ENCODE peak calls at places on chromosome 6, in seven cellular contexts. One of them, this sample, is unnamed.

GRCh38 chr6:122798099-122798641 is 9.1 kb downstream of the SMPDL3A start:
- DNase-seq in effector CD4-positive, alpha-beta T cell: no peak
- DNase-seq in GM12865: peak
- DNase-seq in T-helper 2 cell: no peak
- DNase-seq in NCI-H1694 treated with DMSO at 0.1 percent for 48 hours: no peak
- DNase-seq in GM10248: peak
- DNase-seq in occipital lobe: no peak
- DNase-seq in this sample: no peak

GRCh38 chr6:28953039-28953872 is 29.5 kb upstream of the TRIM27 start:
- DNase-seq in GM12865: peak
- DNase-seq in GM10248: peak
- DNase-seq in NCI-H1694 treated with DMSO at 0.1 percent for 48 hours: peak
- DNase-seq in occipital lobe: no peak
- DNase-seq in T-helper 2 cell: peak
- DNase-seq in effector CD4-positive, alpha-beta T cell: peak
- DNase-seq in this sample: peak

GRCh38 chr6:144689503-144690040 is 404.4 kb downstream of the UTRN start:
- DNase-seq in T-helper 2 cell: no peak
- DNase-seq in GM12865: no peak
- DNase-seq in GM10248: no peak
- DNase-seq in occipital lobe: no peak
- DNase-seq in NCI-H1694 treated with DMSO at 0.1 percent for 48 hours: no peak
- DNase-seq in effector CD4-positive, alpha-beta T cell: no peak
- DNase-seq in this sample: no peak

GRCh38 chr6:72446427-72446826 is 175.4 kb upstream of the KCNQ5 start:
- DNase-seq in NCI-H1694 treated with DMSO at 0.1 percent for 48 hours: no peak
- DNase-seq in occipital lobe: no peak
- DNase-seq in GM12865: no peak
- DNase-seq in T-helper 2 cell: no peak
- DNase-seq in GM10248: no peak
- DNase-seq in effector CD4-positive, alpha-beta T cell: no peak
- DNase-seq in this sample: no peak

GRCh38 chr6:155085582-155086253 is 90.6 kb downstream of the TIAM2 start:
- DNase-seq in NCI-H1694 treated with DMSO at 0.1 percent for 48 hours: no peak
- DNase-seq in occipital lobe: no peak
- DNase-seq in effector CD4-positive, alpha-beta T cell: no peak
- DNase-seq in GM12865: no peak
- DNase-seq in T-helper 2 cell: no peak
- DNase-seq in GM10248: no peak
- DNase-seq in this sample: no peak

GRCh38 chr6:39053854-39054576 is 5.4 kb downstream of the GLP1R start:
- DNase-seq in NCI-H1694 treated with DMSO at 0.1 percent for 48 hours: no peak
- DNase-seq in T-helper 2 cell: no peak
- DNase-seq in GM10248: no peak
- DNase-seq in effector CD4-positive, alpha-beta T cell: no peak
- DNase-seq in occipital lobe: no peak
- DNase-seq in GM12865: no peak
- DNase-seq in this sample: no peak

GRCh38 chr6:143929975-143930374 is 65.7 kb downstream of the ZC2HC1B start:
- DNase-seq in occipital lobe: no peak
- DNase-seq in effector CD4-positive, alpha-beta T cell: no peak
- DNase-seq in T-helper 2 cell: no peak
- DNase-seq in GM10248: no peak
- DNase-seq in GM12865: no peak
- DNase-seq in NCI-H1694 treated with DMSO at 0.1 percent for 48 hours: no peak
- DNase-seq in this sample: no peak

GRCh38 chr6:166786704-166787293 is 159.7 kb upstream of the RPS6KA2 start:
- DNase-seq in effector CD4-positive, alpha-beta T cell: peak
- DNase-seq in occipital lobe: no peak
- DNase-seq in GM10248: peak
- DNase-seq in T-helper 2 cell: no peak
- DNase-seq in GM12865: peak
- DNase-seq in NCI-H1694 treated with DMSO at 0.1 percent for 48 hours: no peak
- DNase-seq in this sample: peak

GRCh38 chr6:143999406-143999805 is 8.7 kb downstream of the PLAGL1 start:
- DNase-seq in occipital lobe: no peak
- DNase-seq in T-helper 2 cell: no peak
- DNase-seq in GM10248: no peak
- DNase-seq in effector CD4-positive, alpha-beta T cell: no peak
- DNase-seq in GM12865: no peak
- DNase-seq in NCI-H1694 treated with DMSO at 0.1 percent for 48 hours: no peak
- DNase-seq in this sample: no peak

GRCh38 chr6:129592516-129593232 is 117.3 kb downstream of the ARHGAP18 start:
- DNase-seq in occipital lobe: no peak
- DNase-seq in NCI-H1694 treated with DMSO at 0.1 percent for 48 hours: no peak
- DNase-seq in T-helper 2 cell: no peak
- DNase-seq in GM10248: no peak
- DNase-seq in GM12865: no peak
- DNase-seq in effector CD4-positive, alpha-beta T cell: no peak
- DNase-seq in this sample: no peak

GRCh38 chr6:140460267-140460666 is 1085.8 kb upstream of the CITED2 start:
- DNase-seq in GM10248: no peak
- DNase-seq in effector CD4-positive, alpha-beta T cell: no peak
- DNase-seq in T-helper 2 cell: no peak
- DNase-seq in NCI-H1694 treated with DMSO at 0.1 percent for 48 hours: no peak
- DNase-seq in GM12865: no peak
- DNase-seq in occipital lobe: no peak
- DNase-seq in this sample: no peak

GRCh38 chr6:159929819-159930218 is 39.0 kb downstream of the MAS1 start:
- DNase-seq in GM10248: peak
- DNase-seq in NCI-H1694 treated with DMSO at 0.1 percent for 48 hours: peak
- DNase-seq in GM12865: peak
- DNase-seq in effector CD4-positive, alpha-beta T cell: peak
- DNase-seq in T-helper 2 cell: peak
- DNase-seq in occipital lobe: no peak
- DNase-seq in this sample: no peak

GRCh38 chr6:35497571-35498406 is 910 bp upstream of the TEAD3 start:
- DNase-seq in NCI-H1694 treated with DMSO at 0.1 percent for 48 hours: no peak
- DNase-seq in GM12865: no peak
- DNase-seq in T-helper 2 cell: no peak
- DNase-seq in occipital lobe: no peak
- DNase-seq in GM10248: peak
- DNase-seq in effector CD4-positive, alpha-beta T cell: peak
- DNase-seq in this sample: no peak

GRCh38 chr6:157728183-157728881 is 94.7 kb upstream of the SNX9 start:
- DNase-seq in GM12865: no peak
- DNase-seq in NCI-H1694 treated with DMSO at 0.1 percent for 48 hours: no peak
- DNase-seq in effector CD4-positive, alpha-beta T cell: no peak
- DNase-seq in occipital lobe: no peak
- DNase-seq in T-helper 2 cell: no peak
- DNase-seq in GM10248: no peak
- DNase-seq in this sample: no peak

GRCh38 chr6:119856136-119856535 is 506.6 kb upstream of the MAN1A1 start:
- DNase-seq in GM12865: peak
- DNase-seq in occipital lobe: no peak
- DNase-seq in effector CD4-positive, alpha-beta T cell: no peak
- DNase-seq in NCI-H1694 treated with DMSO at 0.1 percent for 48 hours: no peak
- DNase-seq in GM10248: peak
- DNase-seq in T-helper 2 cell: no peak
- DNase-seq in this sample: no peak

GRCh38 chr6:124947821-124948451 is 14.3 kb upstream of the RNF217 start:
- DNase-seq in T-helper 2 cell: no peak
- DNase-seq in occipital lobe: no peak
- DNase-seq in GM12865: no peak
- DNase-seq in effector CD4-positive, alpha-beta T cell: no peak
- DNase-seq in NCI-H1694 treated with DMSO at 0.1 percent for 48 hours: no peak
- DNase-seq in GM10248: no peak
- DNase-seq in this sample: no peak

GRCh38 chr6:22765015-22765414 is 195.6 kb downstream of the HDGFL1 start:
- DNase-seq in GM10248: no peak
- DNase-seq in GM12865: no peak
- DNase-seq in NCI-H1694 treated with DMSO at 0.1 percent for 48 hours: no peak
- DNase-seq in effector CD4-positive, alpha-beta T cell: no peak
- DNase-seq in T-helper 2 cell: no peak
- DNase-seq in occipital lobe: no peak
- DNase-seq in this sample: no peak

GRCh38 chr6:30769088-30769852 is 24.9 kb upstream of the IER3 start:
- DNase-seq in GM12865: peak
- DNase-seq in T-helper 2 cell: peak
- DNase-seq in NCI-H1694 treated with DMSO at 0.1 percent for 48 hours: no peak
- DNase-seq in effector CD4-positive, alpha-beta T cell: peak
- DNase-seq in occipital lobe: peak
- DNase-seq in GM10248: peak
- DNase-seq in this sample: peak

GRCh38 chr6:21587925-21588811 is 5.4 kb upstream of the SOX4 start:
- DNase-seq in GM10248: peak
- DNase-seq in effector CD4-positive, alpha-beta T cell: no peak
- DNase-seq in NCI-H1694 treated with DMSO at 0.1 percent for 48 hours: peak
- DNase-seq in occipital lobe: peak
- DNase-seq in T-helper 2 cell: no peak
- DNase-seq in GM12865: peak
- DNase-seq in this sample: peak

GRCh38 chr6:140811642-140812041 is 1321.1 kb upstream of the GJE1 start:
- DNase-seq in NCI-H1694 treated with DMSO at 0.1 percent for 48 hours: no peak
- DNase-seq in effector CD4-positive, alpha-beta T cell: no peak
- DNase-seq in occipital lobe: no peak
- DNase-seq in T-helper 2 cell: no peak
- DNase-seq in GM12865: peak
- DNase-seq in GM10248: no peak
- DNase-seq in this sample: no peak

GRCh38 chr6:152669894-152670293 is 27.8 kb upstream of the MYCT1 start:
- DNase-seq in NCI-H1694 treated with DMSO at 0.1 percent for 48 hours: no peak
- DNase-seq in effector CD4-positive, alpha-beta T cell: no peak
- DNase-seq in GM10248: no peak
- DNase-seq in occipital lobe: no peak
- DNase-seq in GM12865: peak
- DNase-seq in T-helper 2 cell: no peak
- DNase-seq in this sample: no peak

GRCh38 chr6:137989696-137990095 is 117.5 kb downstream of the PERP start:
- DNase-seq in GM12865: no peak
- DNase-seq in T-helper 2 cell: no peak
- DNase-seq in NCI-H1694 treated with DMSO at 0.1 percent for 48 hours: no peak
- DNase-seq in effector CD4-positive, alpha-beta T cell: no peak
- DNase-seq in occipital lobe: no peak
- DNase-seq in GM10248: no peak
- DNase-seq in this sample: no peak

GRCh38 chr6:18155273-18155863 is at the start of gene KDM1B:
- DNase-seq in occipital lobe: peak
- DNase-seq in T-helper 2 cell: peak
- DNase-seq in GM12865: peak
- DNase-seq in GM10248: peak
- DNase-seq in effector CD4-positive, alpha-beta T cell: peak
- DNase-seq in NCI-H1694 treated with DMSO at 0.1 percent for 48 hours: peak
- DNase-seq in this sample: peak

GRCh38 chr6:136784910-136785746 is 7.1 kb downstream of the MAP3K5 start:
- DNase-seq in occipital lobe: no peak
- DNase-seq in effector CD4-positive, alpha-beta T cell: peak
- DNase-seq in T-helper 2 cell: no peak
- DNase-seq in GM12865: peak
- DNase-seq in NCI-H1694 treated with DMSO at 0.1 percent for 48 hours: no peak
- DNase-seq in GM10248: no peak
- DNase-seq in this sample: peak

GRCh38 chr6:116189472-116189871 is 63.5 kb upstream of the COL10A1 start:
- DNase-seq in NCI-H1694 treated with DMSO at 0.1 percent for 48 hours: no peak
- DNase-seq in T-helper 2 cell: no peak
- DNase-seq in GM10248: no peak
- DNase-seq in occipital lobe: no peak
- DNase-seq in effector CD4-positive, alpha-beta T cell: no peak
- DNase-seq in GM12865: no peak
- DNase-seq in this sample: no peak

GRCh38 chr6:33987531-33988021 is 158.3 kb downstream of the GRM4 start:
- DNase-seq in occipital lobe: no peak
- DNase-seq in effector CD4-positive, alpha-beta T cell: no peak
- DNase-seq in T-helper 2 cell: no peak
- DNase-seq in NCI-H1694 treated with DMSO at 0.1 percent for 48 hours: no peak
- DNase-seq in GM12865: no peak
- DNase-seq in GM10248: no peak
- DNase-seq in this sample: peak

GRCh38 chr6:56004421-56004820 is 129.0 kb upstream of the BMP5 start:
- DNase-seq in occipital lobe: no peak
- DNase-seq in GM12865: no peak
- DNase-seq in GM10248: no peak
- DNase-seq in effector CD4-positive, alpha-beta T cell: no peak
- DNase-seq in NCI-H1694 treated with DMSO at 0.1 percent for 48 hours: no peak
- DNase-seq in T-helper 2 cell: no peak
- DNase-seq in this sample: no peak

GRCh38 chr6:51467231-51467952 is 620.0 kb downstream of the PKHD1 start:
- DNase-seq in NCI-H1694 treated with DMSO at 0.1 percent for 48 hours: no peak
- DNase-seq in GM12865: no peak
- DNase-seq in effector CD4-positive, alpha-beta T cell: no peak
- DNase-seq in GM10248: no peak
- DNase-seq in occipital lobe: no peak
- DNase-seq in T-helper 2 cell: no peak
- DNase-seq in this sample: no peak

GRCh38 chr6:147941143-147941542 is 401.5 kb upstream of the SASH1 start:
- DNase-seq in NCI-H1694 treated with DMSO at 0.1 percent for 48 hours: no peak
- DNase-seq in GM12865: no peak
- DNase-seq in effector CD4-positive, alpha-beta T cell: no peak
- DNase-seq in GM10248: no peak
- DNase-seq in T-helper 2 cell: no peak
- DNase-seq in occipital lobe: no peak
- DNase-seq in this sample: no peak